ENCODE peak calls at places on chromosomes 11 and 22, in six cellular contexts. M is A549; E is glutamatergic neuron; P is activated naive CD4-positive, alpha-beta T cell; T is activated naive CD8-positive, alpha-beta T cell treated with anti-CD3 and anti-CD28 coated beads for 36 hours; G is activated CD4-positive, CD25-positive, alpha-beta regulatory T cell treated with anti-CD3 and anti-CD28 coated beads, Interleukin-2, amount 50 U/mL, for 72 hours. H is an unnamed sample.

GRCh38 chr11:86091566-86091965 is 22.7 kb upstream of the PICALM start:
- DNase-seq in E (no peak), M (no peak), T (no peak), G (no peak), P (no peak), H (no peak)

GRCh38 chr11:110447897-110448522 is 18.3 kb downstream of the FDX1 start:
- DNase-seq in P (no peak), E (no peak), G (no peak), M (no peak), T (no peak), H (no peak)

GRCh38 chr11:2289859-2290258 is 11.9 kb downstream of the C11orf21 start:
- DNase-seq in E (no peak), G (no peak), P (no peak), M (no peak), T (no peak), H (no peak)

GRCh38 chr22:32407936-32408335 is 4.1 kb downstream of the RTCB start:
- DNase-seq in E (no peak), T (no peak), G (no peak), P (no peak), M (no peak), H (no peak)

GRCh38 chr11:83823461-83824025 is 537.4 kb upstream of the CCDC90B start:
- DNase-seq in T (no peak), M (no peak), E (no peak), G (no peak), P (no peak), H (no peak)

GRCh38 chr11:1844221-1845094 is 5.7 kb downstream of the TNNI2 start:
- DNase-seq in P (no peak), T (peak; percentile 53), M (no peak), G (no peak), E (no peak), H (no peak)

GRCh38 chr22:19143967-19144400 is 467 bp downstream of the ESS2 start:
- DNase-seq in G (no peak), E (no peak), T (peak; percentile 52), M (no peak), P (no peak), H (no peak)

GRCh38 chr11:69447786-69448185 is 33.7 kb upstream of the LINC01488 start:
- DNase-seq in E (no peak), T (no peak), G (no peak), M (no peak), P (no peak), H (no peak)

GRCh38 chr22:50604623-50605348 is 4.2 kb downstream of the MAPK8IP2 start:
- DNase-seq in G (peak; percentile 27), M (no peak), T (no peak), E (no peak), P (no peak), H (no peak)

GRCh38 chr11:127806486-127806885 is 780.9 kb downstream of the ETS1 start:
- DNase-seq in T (no peak), M (no peak), P (no peak), G (no peak), E (no peak), H (peak; percentile 83)

GRCh38 chr11:64861227-64861970 is 16.9 kb upstream of the CDC42BPG start:
- DNase-seq in P (no peak), M (no peak), T (no peak), G (no peak), E (no peak), H (no peak)

GRCh38 chr22:40436460-40437431 is 66.4 kb downstream of the SGSM3 start:
- DNase-seq in T (peak; percentile 54), P (no peak), M (peak; percentile 29), E (no peak), G (no peak), H (no peak)

GRCh38 chr11:96123301-96123700 is 199.4 kb upstream of the MTMR2 start:
- DNase-seq in G (no peak), E (no peak), M (no peak), P (no peak), T (peak; percentile 26), H (no peak)

GRCh38 chr11:105612766-105613165 is 2.9 kb downstream of the GRIA4 start:
- DNase-seq in P (no peak), M (no peak), T (no peak), E (no peak), G (no peak), H (no peak)

GRCh38 chr11:129894281-129895125 is 875 bp downstream of the NFRKB start:
- DNase-seq in M (no peak), E (no peak), G (no peak), P (no peak), T (peak; percentile 8), H (no peak)

GRCh38 chr11:123202155-123202714 is 7.2 kb upstream of the CLMP start:
- DNase-seq in M (no peak), G (no peak), T (no peak), E (no peak), P (no peak), H (no peak)

GRCh38 chr11:31141804-31142203 is 227.7 kb downstream of the DCDC1 start:
- DNase-seq in E (no peak), T (no peak), M (no peak), P (no peak), G (no peak), H (no peak)

GRCh38 chr11:83694191-83694905 is 408.2 kb upstream of the CCDC90B start:
- DNase-seq in P (no peak), T (no peak), M (no peak), E (no peak), G (no peak), H (no peak)

GRCh38 chr22:20549232-20549841 is 41.9 kb downstream of the MED15 start:
- DNase-seq in M (no peak), G (peak; percentile 54), T (no peak), P (no peak), E (no peak), H (no peak)

H was measured in Caco-2.